ENCODE peak calls at places on chromosomes 3 and 15, in eight cellular contexts. One of them, this sample, is unnamed.

GRCh38 chr3:94004301-94004910 is 24.0 kb downstream of the STX19 start:
- DNase-seq in ovary: no peak
- DNase-seq in hepatocyte: peak
- DNase-seq in caudate nucleus: no peak
- DNase-seq in brain microvascular endothelial cell: peak
- DNase-seq in fibroblast of the conjunctiva: peak
- DNase-seq in A172: peak
- DNase-seq in stimulated activated CD4-positive, alpha-beta T cell treated with anti-CD3 and anti-CD28 coated beads, Interleukin-2, amount 100 ng/mL, for 24 hours: no peak
- DNase-seq in this sample: no peak

GRCh38 chr3:195558602-195559001 is 15.5 kb upstream of the PPP1R2 start:
- DNase-seq in fibroblast of the conjunctiva: peak
- DNase-seq in brain microvascular endothelial cell: peak
- DNase-seq in A172: peak
- DNase-seq in hepatocyte: peak
- DNase-seq in stimulated activated CD4-positive, alpha-beta T cell treated with anti-CD3 and anti-CD28 coated beads, Interleukin-2, amount 100 ng/mL, for 24 hours: no peak
- DNase-seq in caudate nucleus: no peak
- DNase-seq in ovary: no peak
- DNase-seq in this sample: no peak

GRCh38 chr3:194154346-194154745 is 18.4 kb downstream of the HES1 start:
- DNase-seq in A172: no peak
- DNase-seq in brain microvascular endothelial cell: no peak
- DNase-seq in stimulated activated CD4-positive, alpha-beta T cell treated with anti-CD3 and anti-CD28 coated beads, Interleukin-2, amount 100 ng/mL, for 24 hours: no peak
- DNase-seq in fibroblast of the conjunctiva: no peak
- DNase-seq in caudate nucleus: no peak
- DNase-seq in ovary: no peak
- DNase-seq in hepatocyte: no peak
- DNase-seq in this sample: no peak

GRCh38 chr3:89179355-89179997 is 72.1 kb downstream of the EPHA3 start:
- DNase-seq in ovary: no peak
- DNase-seq in fibroblast of the conjunctiva: peak
- DNase-seq in stimulated activated CD4-positive, alpha-beta T cell treated with anti-CD3 and anti-CD28 coated beads, Interleukin-2, amount 100 ng/mL, for 24 hours: no peak
- DNase-seq in hepatocyte: no peak
- DNase-seq in caudate nucleus: no peak
- DNase-seq in brain microvascular endothelial cell: peak
- DNase-seq in A172: no peak
- DNase-seq in this sample: no peak

GRCh38 chr15:62850791-62851291 is 191.7 kb upstream of the TPM1 start:
- DNase-seq in stimulated activated CD4-positive, alpha-beta T cell treated with anti-CD3 and anti-CD28 coated beads, Interleukin-2, amount 100 ng/mL, for 24 hours: no peak
- DNase-seq in fibroblast of the conjunctiva: no peak
- DNase-seq in ovary: no peak
- DNase-seq in hepatocyte: no peak
- DNase-seq in caudate nucleus: no peak
- DNase-seq in A172: peak
- DNase-seq in brain microvascular endothelial cell: peak
- DNase-seq in this sample: no peak

GRCh38 chr15:90706394-90707327 is 10.5 kb upstream of the BLM start:
- DNase-seq in ovary: no peak
- DNase-seq in hepatocyte: no peak
- DNase-seq in A172: peak
- DNase-seq in stimulated activated CD4-positive, alpha-beta T cell treated with anti-CD3 and anti-CD28 coated beads, Interleukin-2, amount 100 ng/mL, for 24 hours: no peak
- DNase-seq in fibroblast of the conjunctiva: no peak
- DNase-seq in caudate nucleus: no peak
- DNase-seq in brain microvascular endothelial cell: no peak
- DNase-seq in this sample: no peak

GRCh38 chr15:52031542-52031941 is 12.5 kb downstream of the MAPK6 start:
- DNase-seq in caudate nucleus: no peak
- DNase-seq in brain microvascular endothelial cell: no peak
- DNase-seq in hepatocyte: peak
- DNase-seq in fibroblast of the conjunctiva: no peak
- DNase-seq in A172: peak
- DNase-seq in stimulated activated CD4-positive, alpha-beta T cell treated with anti-CD3 and anti-CD28 coated beads, Interleukin-2, amount 100 ng/mL, for 24 hours: no peak
- DNase-seq in ovary: no peak
- DNase-seq in this sample: no peak

GRCh38 chr3:157123621-157124020 is 36.3 kb downstream of the CCNL1 start:
- DNase-seq in stimulated activated CD4-positive, alpha-beta T cell treated with anti-CD3 and anti-CD28 coated beads, Interleukin-2, amount 100 ng/mL, for 24 hours: no peak
- DNase-seq in A172: no peak
- DNase-seq in fibroblast of the conjunctiva: no peak
- DNase-seq in ovary: no peak
- DNase-seq in brain microvascular endothelial cell: no peak
- DNase-seq in hepatocyte: no peak
- DNase-seq in caudate nucleus: no peak
- DNase-seq in this sample: no peak

GRCh38 chr3:159819676-159820075 is 169.0 kb upstream of the IL12A start:
- DNase-seq in caudate nucleus: no peak
- DNase-seq in A172: no peak
- DNase-seq in brain microvascular endothelial cell: no peak
- DNase-seq in stimulated activated CD4-positive, alpha-beta T cell treated with anti-CD3 and anti-CD28 coated beads, Interleukin-2, amount 100 ng/mL, for 24 hours: no peak
- DNase-seq in fibroblast of the conjunctiva: no peak
- DNase-seq in hepatocyte: no peak
- DNase-seq in ovary: no peak
- DNase-seq in this sample: no peak

GRCh38 chr3:189457201-189457607 is 174.0 kb upstream of the TP63 start:
- DNase-seq in brain microvascular endothelial cell: peak
- DNase-seq in fibroblast of the conjunctiva: no peak
- DNase-seq in stimulated activated CD4-positive, alpha-beta T cell treated with anti-CD3 and anti-CD28 coated beads, Interleukin-2, amount 100 ng/mL, for 24 hours: no peak
- DNase-seq in ovary: no peak
- DNase-seq in hepatocyte: no peak
- DNase-seq in caudate nucleus: no peak
- DNase-seq in A172: peak
- DNase-seq in this sample: no peak

GRCh38 chr3:125121246-125122010 is 65.6 kb upstream of the HEG1 start:
- DNase-seq in A172: no peak
- DNase-seq in brain microvascular endothelial cell: no peak
- DNase-seq in ovary: no peak
- DNase-seq in hepatocyte: no peak
- DNase-seq in stimulated activated CD4-positive, alpha-beta T cell treated with anti-CD3 and anti-CD28 coated beads, Interleukin-2, amount 100 ng/mL, for 24 hours: no peak
- DNase-seq in caudate nucleus: no peak
- DNase-seq in fibroblast of the conjunctiva: no peak
- DNase-seq in this sample: peak

GRCh38 chr3:36784012-36784763 is 19.8 kb upstream of the DCLK3 start:
- DNase-seq in stimulated activated CD4-positive, alpha-beta T cell treated with anti-CD3 and anti-CD28 coated beads, Interleukin-2, amount 100 ng/mL, for 24 hours: no peak
- DNase-seq in brain microvascular endothelial cell: no peak
- DNase-seq in ovary: no peak
- DNase-seq in caudate nucleus: no peak
- DNase-seq in fibroblast of the conjunctiva: no peak
- DNase-seq in hepatocyte: no peak
- DNase-seq in A172: no peak
- DNase-seq in this sample: no peak

GRCh38 chr3:128491071-128491899 is 1.7 kb downstream of the GATA2 start:
- DNase-seq in fibroblast of the conjunctiva: no peak
- DNase-seq in ovary: no peak
- DNase-seq in hepatocyte: no peak
- DNase-seq in caudate nucleus: no peak
- DNase-seq in brain microvascular endothelial cell: no peak
- DNase-seq in stimulated activated CD4-positive, alpha-beta T cell treated with anti-CD3 and anti-CD28 coated beads, Interleukin-2, amount 100 ng/mL, for 24 hours: no peak
- DNase-seq in A172: no peak
- DNase-seq in this sample: no peak

GRCh38 chr3:112111785-112112402 is 21.2 kb downstream of the GCSAM start:
- DNase-seq in A172: peak
- DNase-seq in brain microvascular endothelial cell: peak
- DNase-seq in caudate nucleus: no peak
- DNase-seq in stimulated activated CD4-positive, alpha-beta T cell treated with anti-CD3 and anti-CD28 coated beads, Interleukin-2, amount 100 ng/mL, for 24 hours: peak
- DNase-seq in fibroblast of the conjunctiva: peak
- DNase-seq in ovary: no peak
- DNase-seq in hepatocyte: peak
- DNase-seq in this sample: peak

GRCh38 chr3:8336456-8336855 is 165.2 kb upstream of the LMCD1 start:
- DNase-seq in A172: no peak
- DNase-seq in fibroblast of the conjunctiva: no peak
- DNase-seq in brain microvascular endothelial cell: no peak
- DNase-seq in ovary: no peak
- DNase-seq in stimulated activated CD4-positive, alpha-beta T cell treated with anti-CD3 and anti-CD28 coated beads, Interleukin-2, amount 100 ng/mL, for 24 hours: no peak
- DNase-seq in hepatocyte: no peak
- DNase-seq in caudate nucleus: no peak
- DNase-seq in this sample: no peak

GRCh38 chr15:31248263-31248662 is 78.4 kb upstream of the KLF13 start:
- DNase-seq in hepatocyte: no peak
- DNase-seq in brain microvascular endothelial cell: no peak
- DNase-seq in fibroblast of the conjunctiva: no peak
- DNase-seq in A172: no peak
- DNase-seq in caudate nucleus: no peak
- DNase-seq in ovary: no peak
- DNase-seq in stimulated activated CD4-positive, alpha-beta T cell treated with anti-CD3 and anti-CD28 coated beads, Interleukin-2, amount 100 ng/mL, for 24 hours: no peak
- DNase-seq in this sample: no peak

GRCh38 chr3:196272826-196273225 is 14.7 kb downstream of the PCYT1A start:
- DNase-seq in A172: no peak
- DNase-seq in brain microvascular endothelial cell: no peak
- DNase-seq in caudate nucleus: no peak
- DNase-seq in ovary: no peak
- DNase-seq in hepatocyte: no peak
- DNase-seq in stimulated activated CD4-positive, alpha-beta T cell treated with anti-CD3 and anti-CD28 coated beads, Interleukin-2, amount 100 ng/mL, for 24 hours: no peak
- DNase-seq in fibroblast of the conjunctiva: no peak
- DNase-seq in this sample: no peak

GRCh38 chr3:25783661-25784512 is 644 bp upstream of the NGLY1 start:
- DNase-seq in hepatocyte: peak
- DNase-seq in brain microvascular endothelial cell: peak
- DNase-seq in ovary: peak
- DNase-seq in A172: peak
- DNase-seq in caudate nucleus: peak
- DNase-seq in fibroblast of the conjunctiva: no peak
- DNase-seq in stimulated activated CD4-positive, alpha-beta T cell treated with anti-CD3 and anti-CD28 coated beads, Interleukin-2, amount 100 ng/mL, for 24 hours: no peak
- DNase-seq in this sample: no peak

GRCh38 chr3:119632829-119633228 is 27.6 kb downstream of the POPDC2 start:
- DNase-seq in caudate nucleus: no peak
- DNase-seq in hepatocyte: no peak
- DNase-seq in A172: no peak
- DNase-seq in fibroblast of the conjunctiva: no peak
- DNase-seq in ovary: no peak
- DNase-seq in stimulated activated CD4-positive, alpha-beta T cell treated with anti-CD3 and anti-CD28 coated beads, Interleukin-2, amount 100 ng/mL, for 24 hours: no peak
- DNase-seq in brain microvascular endothelial cell: no peak
- DNase-seq in this sample: no peak

GRCh38 chr3:159828542-159828943 is 160.1 kb upstream of the IL12A start:
- DNase-seq in stimulated activated CD4-positive, alpha-beta T cell treated with anti-CD3 and anti-CD28 coated beads, Interleukin-2, amount 100 ng/mL, for 24 hours: no peak
- DNase-seq in brain microvascular endothelial cell: no peak
- DNase-seq in caudate nucleus: no peak
- DNase-seq in A172: peak
- DNase-seq in fibroblast of the conjunctiva: peak
- DNase-seq in hepatocyte: peak
- DNase-seq in ovary: no peak
- DNase-seq in this sample: no peak

GRCh38 chr3:10329495-10330015 is 8.6 kb upstream of the SEC13 start:
- DNase-seq in stimulated activated CD4-positive, alpha-beta T cell treated with anti-CD3 and anti-CD28 coated beads, Interleukin-2, amount 100 ng/mL, for 24 hours: no peak
- DNase-seq in hepatocyte: no peak
- DNase-seq in A172: no peak
- DNase-seq in fibroblast of the conjunctiva: no peak
- DNase-seq in caudate nucleus: no peak
- DNase-seq in brain microvascular endothelial cell: no peak
- DNase-seq in ovary: no peak
- DNase-seq in this sample: no peak

GRCh38 chr3:95134693-95135375 is 1072.0 kb downstream of the NSUN3 start:
- DNase-seq in brain microvascular endothelial cell: no peak
- DNase-seq in ovary: no peak
- DNase-seq in fibroblast of the conjunctiva: no peak
- DNase-seq in caudate nucleus: no peak
- DNase-seq in A172: no peak
- DNase-seq in hepatocyte: no peak
- DNase-seq in stimulated activated CD4-positive, alpha-beta T cell treated with anti-CD3 and anti-CD28 coated beads, Interleukin-2, amount 100 ng/mL, for 24 hours: no peak
- DNase-seq in this sample: no peak

GRCh38 chr3:194727435-194728128 is 41.9 kb downstream of the FAM43A start:
- DNase-seq in stimulated activated CD4-positive, alpha-beta T cell treated with anti-CD3 and anti-CD28 coated beads, Interleukin-2, amount 100 ng/mL, for 24 hours: no peak
- DNase-seq in hepatocyte: no peak
- DNase-seq in caudate nucleus: no peak
- DNase-seq in brain microvascular endothelial cell: no peak
- DNase-seq in fibroblast of the conjunctiva: no peak
- DNase-seq in A172: no peak
- DNase-seq in ovary: no peak
- DNase-seq in this sample: no peak

GRCh38 chr3:73461582-73461981 is 163.2 kb downstream of the PDZRN3 start:
- DNase-seq in A172: no peak
- DNase-seq in fibroblast of the conjunctiva: no peak
- DNase-seq in caudate nucleus: no peak
- DNase-seq in hepatocyte: no peak
- DNase-seq in ovary: no peak
- DNase-seq in stimulated activated CD4-positive, alpha-beta T cell treated with anti-CD3 and anti-CD28 coated beads, Interleukin-2, amount 100 ng/mL, for 24 hours: no peak
- DNase-seq in brain microvascular endothelial cell: peak
- DNase-seq in this sample: no peak

GRCh38 chr3:12175844-12176453 is 17.2 kb upstream of the TIMP4 start:
- DNase-seq in A172: peak
- DNase-seq in hepatocyte: peak
- DNase-seq in caudate nucleus: no peak
- DNase-seq in ovary: peak
- DNase-seq in fibroblast of the conjunctiva: peak
- DNase-seq in stimulated activated CD4-positive, alpha-beta T cell treated with anti-CD3 and anti-CD28 coated beads, Interleukin-2, amount 100 ng/mL, for 24 hours: peak
- DNase-seq in brain microvascular endothelial cell: peak
- DNase-seq in this sample: peak

GRCh38 chr3:132255041-132255745 is 62.0 kb upstream of the ACP3 start:
- DNase-seq in stimulated activated CD4-positive, alpha-beta T cell treated with anti-CD3 and anti-CD28 coated beads, Interleukin-2, amount 100 ng/mL, for 24 hours: no peak
- DNase-seq in hepatocyte: peak
- DNase-seq in caudate nucleus: no peak
- DNase-seq in brain microvascular endothelial cell: peak
- DNase-seq in fibroblast of the conjunctiva: peak
- DNase-seq in A172: peak
- DNase-seq in ovary: no peak
- DNase-seq in this sample: no peak